ENCODE peak calls at places on chromosomes 11 and 22, in ten cellular contexts. L, Z, H, J, T, G, Y, I, S and D are unnamed samples.

GRCh38 chr11:82398300-82398815 is 335.3 kb downstream of the FAM181B start:
- DNase-seq in Y (peak; percentile 1), S (no peak), L (no peak), G (no peak), J (no peak), H (no peak), I (no peak), Z (no peak), T (no peak), D (no peak)

GRCh38 chr11:36162282-36162825 is 126.9 kb downstream of the COMMD9 start:
- DNase-seq in J (no peak), Z (no peak), H (no peak), I (no peak), G (no peak), Y (no peak), S (no peak), L (no peak), T (no peak), D (no peak)

GRCh38 chr22:29093501-29093921 is 20.7 kb downstream of the KREMEN1 start:
- DNase-seq in I (no peak), Z (no peak), Y (peak; percentile 46), L (peak; percentile 94), T (no peak), H (no peak), G (no peak), S (no peak), J (no peak), D (peak; percentile 24)

GRCh38 chr11:61766353-61766841 is 14.0 kb downstream of the MYRF start:
- DNase-seq in J (no peak), T (peak; percentile 62), S (no peak), G (no peak), I (no peak), Y (no peak), H (no peak), Z (no peak), L (no peak), D (peak; percentile 83)

GRCh38 chr22:31728857-31729256 is 21.1 kb downstream of the PRR14L start:
- DNase-seq in T (no peak), Z (no peak), S (no peak), G (no peak), J (no peak), H (no peak), L (no peak), Y (no peak), I (no peak), D (no peak)

GRCh38 chr11:12246169-12246568 is 131.2 kb upstream of the PARVA start:
- DNase-seq in J (no peak), Y (no peak), G (no peak), Z (no peak), S (no peak), L (no peak), I (no peak), H (no peak), T (no peak), D (no peak)

GRCh38 chr11:76314741-76315090 is 66.2 kb downstream of the THAP12 start:
- DNase-seq in H (no peak), L (no peak), J (no peak), Z (no peak), T (peak; percentile 18), G (no peak), Y (no peak), I (no peak), S (no peak), D (no peak)

GRCh38 chr22:38230108-38230825 is 28.5 kb downstream of the MAFF start:
- DNase-seq in J (no peak), L (peak; percentile 44), T (peak; percentile 72), Y (peak; percentile 82), G (no peak), H (peak; percentile 80), I (no peak), Z (no peak), S (no peak), D (no peak)

GRCh38 chr11:8285228-8285627 is 21.6 kb upstream of the LMO1 start:
- DNase-seq in Z (no peak), L (no peak), H (no peak), I (no peak), G (no peak), Y (no peak), S (peak; percentile 16), J (no peak), T (no peak), D (no peak)

GRCh38 chr11:85318573-85318972 is 308.6 kb downstream of the DLG2 start:
- DNase-seq in J (no peak), T (no peak), H (no peak), L (no peak), Z (no peak), I (no peak), G (no peak), S (no peak), Y (no peak), D (no peak)

GRCh38 chr11:122773781-122774266 is 64.5 kb upstream of the CRTAM start:
- DNase-seq in G (no peak), H (no peak), J (no peak), I (no peak), T (no peak), L (no peak), Y (no peak), Z (no peak), S (no peak), D (no peak)

GRCh38 chr22:40076702-40077645 is 82.2 kb downstream of the FAM83F start:
- DNase-seq in Y (no peak), L (no peak), T (no peak), J (no peak), H (no peak), I (no peak), G (peak; percentile 8), Z (no peak), S (no peak), D (no peak)

GRCh38 chr11:61585115-61585514 is 4.2 kb upstream of the SYT7 start:
- DNase-seq in I (no peak), G (no peak), L (no peak), T (no peak), S (no peak), Y (no peak), J (no peak), H (no peak), Z (no peak), D (no peak)

GRCh38 chr11:107821199-107821926 is 37.2 kb downstream of the SLC35F2 start:
- DNase-seq in Y (peak; percentile 32), I (no peak), H (no peak), G (no peak), T (peak; percentile 49), S (no peak), J (no peak), L (no peak), Z (no peak), D (no peak)

GRCh38 chr11:124988063-124988462 is 34.1 kb downstream of the CCDC15 start:
- DNase-seq in I (no peak), G (no peak), Y (no peak), S (no peak), H (no peak), J (no peak), L (no peak), Z (no peak), T (no peak), D (no peak)

GRCh38 chr22:23910496-23911190 is 16.5 kb downstream of the MIF start:
- DNase-seq in L (no peak), Y (no peak), T (no peak), J (no peak), G (no peak), Z (no peak), H (no peak), I (no peak), S (peak; percentile 25), D (no peak)

GRCh38 chr11:96167233-96167632 is 175.8 kb downstream of the MAML2 start:
- DNase-seq in L (no peak), S (no peak), I (no peak), H (no peak), J (no peak), G (no peak), T (no peak), Y (no peak), Z (no peak), D (no peak)

DNA sequence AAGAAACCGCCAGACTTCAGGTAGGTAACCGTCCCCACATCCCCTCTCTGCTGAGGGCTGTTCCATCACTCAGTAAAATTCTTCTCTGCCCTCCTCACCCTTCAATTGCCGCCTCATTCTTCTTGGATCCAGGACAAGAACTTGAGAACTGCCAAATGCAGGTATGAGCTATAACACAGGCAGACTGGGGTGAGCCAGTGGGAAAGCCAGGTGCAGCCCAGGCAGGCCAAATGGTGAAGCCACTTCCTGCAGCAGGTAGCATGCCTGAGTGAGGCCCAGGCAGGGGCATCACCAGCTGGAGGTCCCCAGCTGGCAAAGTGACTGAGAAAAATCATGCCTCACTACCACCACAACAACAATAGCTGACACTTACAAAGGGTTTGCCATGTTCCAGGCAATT is 22.4 kb upstream of the API5 start:
- DNase-seq in G (no peak), T (no peak), Z (no peak), J (no peak), I (no peak), L (no peak), Y (no peak), H (no peak), S (no peak), D (no peak)
- H3K4me3 ChIP-seq in G (no peak overlapping the region), T (no peak overlapping the region), Z (no peak overlapping the region), J (no peak overlapping the region), I (no peak overlapping the region), L (no peak overlapping the region), Y (no peak overlapping the region), H (no peak overlapping the region), S (no peak overlapping the region), D (no peak overlapping the region)

DNA sequence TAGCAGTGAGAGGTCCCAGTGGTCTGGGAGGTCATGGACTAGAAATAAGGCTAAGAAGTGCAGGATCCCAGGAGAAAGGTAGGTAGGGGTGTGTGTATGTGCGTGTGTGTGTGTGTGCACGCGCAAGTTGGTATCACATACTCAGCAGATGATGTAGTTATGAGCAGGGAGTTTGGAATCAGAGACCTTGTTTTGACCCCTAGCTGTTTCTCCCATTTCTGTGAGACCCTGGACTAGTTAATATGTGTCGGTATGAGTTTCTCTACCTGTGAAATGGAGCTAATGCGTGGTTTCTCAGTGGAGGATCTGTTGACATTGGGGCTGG is 1.3 kb downstream of the SERPING1 start:
- DNase-seq in S (no peak), I (no peak), H (no peak), G (no peak), J (no peak), Z (no peak), L (no peak), T (peak; percentile 53), Y (peak; percentile 59), D (peak; percentile 42)
- H3K4me3 ChIP-seq in S (peak overlapping the region; percentile 82), I (peak overlapping the region; percentile 79), H (peak overlapping the region; percentile 38), G (no peak overlapping the region), J (no peak overlapping the region), Z (peak overlapping the region; percentile 90), L (no peak overlapping the region), T (peak overlapping the region; percentile 68), Y (peak overlapping the region; percentile 61), D (peak overlapping the region; percentile 73)

GRCh38 chr11:120184371-120184945 is 26.4 kb upstream of the OAF start:
- DNase-seq in L (no peak), Z (peak; percentile 73), G (no peak), H (no peak), Y (no peak), J (no peak), S (peak; percentile 68), T (no peak), I (peak; percentile 55), D (peak; percentile 66)
- H3K4me3 ChIP-seq in L (no peak overlapping the region), Z (no peak overlapping the region), G (no peak overlapping the region), H (no peak overlapping the region), Y (no peak overlapping the region), J (no peak overlapping the region), S (no peak overlapping the region), T (no peak overlapping the region), I (no peak overlapping the region), D (no peak overlapping the region)

DNA sequence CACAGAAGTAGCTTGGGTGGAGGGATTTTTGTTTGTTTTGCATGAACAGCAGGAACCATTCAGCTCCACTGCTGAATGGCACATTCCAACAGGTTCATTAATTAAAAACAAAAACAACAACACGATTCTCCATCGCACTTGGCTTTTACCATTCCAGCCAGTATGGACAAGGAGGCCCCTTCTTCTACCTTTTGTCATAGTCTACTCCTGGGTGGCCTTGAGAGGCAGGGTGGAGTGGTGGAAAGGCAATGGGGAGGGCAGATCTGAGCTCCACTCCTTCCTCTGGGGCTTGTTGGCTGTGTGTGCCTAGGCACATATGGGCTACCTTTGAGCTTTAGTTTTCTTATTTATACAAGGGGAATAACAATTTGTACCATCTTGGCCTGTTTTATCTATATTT is 4.8 kb downstream of the TIMP3 start:
- DNase-seq in S (peak; percentile 17), J (no peak), Z (no peak), Y (no peak), L (no peak), T (no peak), I (no peak), G (no peak), H (no peak), D (no peak)
- H3K4me3 ChIP-seq in S (peak overlapping the region; percentile 92), J (no peak overlapping the region), Z (peak overlapping the region; percentile 94), Y (no peak overlapping the region), L (no peak overlapping the region), T (no peak overlapping the region), I (no peak overlapping the region), G (peak overlapping the region; percentile 99), H (no peak overlapping the region), D (no peak overlapping the region)